ENCODE peak calls at places on chromosomes 16 and 17, in six cellular contexts. D is stimulated activated naive CD4-positive, alpha-beta T cell treated with Interleukin-2 at 50 U/mL for 16 hours; K is Calu3; E is left lung; Y is NCI-H69; S is activated CD4-positive, alpha-beta T cell treated with anti-CD3 and anti-CD28 coated beads, Interleukin-2, amount 50 U/mL, for 1 hour. U is an unnamed sample.

GRCh38 chr17:602436-602835 is 112.2 kb downstream of the VPS53 start:
- DNase-seq in K (no peak), S (no peak), D (no peak), Y (no peak), E (no peak), U (no peak)

GRCh38 chr16:72404299-72404698 is 232.3 kb upstream of the PMFBP1 start:
- DNase-seq in Y (peak), K (no peak), E (no peak), S (no peak), D (no peak), U (no peak)

GRCh38 chr17:10743316-10744009 is 13.6 kb upstream of the TMEM220 start:
- DNase-seq in K (no peak), Y (no peak), E (no peak), S (no peak), D (no peak), U (no peak)

GRCh38 chr16:14375132-14375491 is 254.9 kb downstream of the PARN start:
- DNase-seq in E (no peak), S (no peak), D (no peak), Y (no peak), K (no peak), U (no peak)

GRCh38 chr17:80948091-80948960 is 43.3 kb upstream of the CHMP6 start:
- DNase-seq in K (no peak), E (peak), D (no peak), S (no peak), Y (no peak), U (peak)

GRCh38 chr17:55577687-55578086 is 66.4 kb upstream of the SMIM36 start:
- DNase-seq in Y (no peak), S (peak), E (peak), K (peak), D (peak), U (no peak)

GRCh38 chr17:35341465-35341992 is 31.9 kb downstream of the SLFN11 start:
- DNase-seq in K (no peak), D (no peak), S (no peak), E (peak), Y (no peak), U (no peak)

GRCh38 chr16:3171181-3171854 is 16.7 kb upstream of the OR1F1 start:
- DNase-seq in Y (peak), K (peak), D (peak), E (no peak), S (peak), U (no peak)

GRCh38 chr17:17119533-17119932 is 77.3 kb downstream of the MPRIP start:
- DNase-seq in S (peak), E (no peak), K (no peak), Y (no peak), D (peak), U (no peak)

GRCh38 chr16:20857281-20857680 is 42.9 kb downstream of the DCUN1D3 start:
- DNase-seq in D (no peak), E (no peak), K (no peak), Y (no peak), S (no peak), U (no peak)

U was measured in pancreas.